ENCODE peak calls at places on chromosomes 3 and 15, in nine cellular contexts. G is endodermal cell, S is dorsolateral prefrontal cortex, R is testis, W is tibial artery, P is astrocyte of the spinal cord, F is natural killer cell, T is fibroblast of villous mesenchyme, H is progenitor cell of endocrine pancreas. Z is an unnamed sample.

GRCh38 chr3:67093315-67093714 is 95.2 kb downstream of the KBTBD8 start:
- DNase-seq in G (no peak), S (no peak), R (no peak), W (no peak), P (no peak), F (no peak), T (no peak), H (no peak), Z (no peak)

GRCh38 chr3:129344540-129345220 is 66.0 kb downstream of the HMCES start:
- DNase-seq in G (peak), S (no peak), R (peak), W (no peak), P (no peak), F (no peak), T (no peak), H (no peak), Z (no peak)

GRCh38 chr3:194212869-194213320 is 76.9 kb downstream of the HES1 start:
- DNase-seq in G (peak), S (no peak), R (no peak), W (no peak), P (no peak), F (no peak), T (no peak), H (no peak), Z (no peak)

GRCh38 chr3:30774062-30774461 is 120.4 kb downstream of the GADL1 start:
- DNase-seq in G (no peak), S (no peak), R (no peak), W (no peak), P (no peak), F (no peak), T (no peak), H (no peak), Z (no peak)

GRCh38 chr15:48718646-48719045 is 73.1 kb upstream of the FBN1 start:
- DNase-seq in G (no peak), S (no peak), R (no peak), W (peak), P (peak), F (no peak), T (peak), H (no peak), Z (no peak)

GRCh38 chr15:73924258-73924921 is 1.9 kb upstream of the LOXL1 start:
- DNase-seq in G (peak), S (no peak), R (no peak), W (peak), P (peak), F (no peak), T (peak), H (no peak), Z (peak)

GRCh38 chr3:32432045-32432710 is 40.5 kb downstream of the CMTM7 start:
- DNase-seq in G (no peak), S (no peak), R (no peak), W (no peak), P (no peak), F (no peak), T (no peak), H (no peak), Z (no peak)

GRCh38 chr15:84826369-84826823 is 9.2 kb downstream of the ALPK3 start:
- DNase-seq in G (peak), S (no peak), R (no peak), W (peak), P (peak), F (no peak), T (no peak), H (no peak), Z (peak)

GRCh38 chr3:66353530-66353929 is 132.7 kb downstream of the SLC25A26 start:
- DNase-seq in G (no peak), S (no peak), R (no peak), W (no peak), P (peak), F (no peak), T (peak), H (no peak), Z (no peak)

GRCh38 chr3:44495636-44496415 is 18.4 kb upstream of the ZNF445 start:
- DNase-seq in G (no peak), S (no peak), R (no peak), W (no peak), P (no peak), F (no peak), T (no peak), H (no peak), Z (no peak)

GRCh38 chr15:66706225-66706732 is 4.2 kb downstream of the SMAD6 start:
- DNase-seq in G (peak), S (no peak), R (peak), W (no peak), P (no peak), F (no peak), T (no peak), H (no peak), Z (no peak)

GRCh38 chr3:25572919-25573385 is 91.8 kb downstream of the TOP2B start:
- DNase-seq in G (no peak), S (peak), R (no peak), W (no peak), P (peak), F (no peak), T (peak), H (no peak), Z (peak)

GRCh38 chr3:183710231-183710630 is 12.6 kb downstream of the YEATS2 start:
- DNase-seq in G (no peak), S (no peak), R (no peak), W (no peak), P (no peak), F (no peak), T (no peak), H (no peak), Z (no peak)

GRCh38 chr15:41816788-41817187 is 11.1 kb upstream of the JMJD7 start:
- DNase-seq in G (no peak), S (no peak), R (no peak), W (no peak), P (no peak), F (no peak), T (no peak), H (no peak), Z (no peak)

GRCh38 chr3:52278510-52279069 is at the start of gene WDR82:
- DNase-seq in G (peak), S (peak), R (peak), W (peak), P (peak), F (peak), T (peak), H (peak), Z (peak)
- TF ChIP-seq CTCF in G (peak), S (peak), R (peak), W (peak), P (peak), F (no peak), T (peak), H (peak), Z (peak)

GRCh38 chr3:14879161-14879888 is 60.6 kb downstream of the FGD5 start:
- DNase-seq in G (peak), S (no peak), R (no peak), W (no peak), P (peak), F (no peak), T (peak), H (no peak), Z (peak)
- TF ChIP-seq CTCF in G (no peak), S (no peak), R (no peak), W (no peak), P (no peak), F (no peak), T (no peak), H (no peak), Z (no peak)

GRCh38 chr3:51799879-51800757 is 21.1 kb upstream of the IQCF6 start:
- DNase-seq in G (peak), S (no peak), R (peak), W (no peak), P (peak), F (no peak), T (peak), H (no peak), Z (peak)

GRCh38 chr3:51798561-51798960 is 19.5 kb upstream of the IQCF6 start:
- DNase-seq in G (peak), S (no peak), R (no peak), W (no peak), P (no peak), F (no peak), T (no peak), H (no peak), Z (no peak)

GRCh38 chr3:51796859-51797258 is 17.8 kb upstream of the IQCF6 start:
- DNase-seq in G (no peak), S (no peak), R (no peak), W (no peak), P (no peak), F (no peak), T (no peak), H (no peak), Z (no peak)

GRCh38 chr3:51800758-51801140 is 21.7 kb upstream of the IQCF6 start:
- DNase-seq in G (peak), S (no peak), R (no peak), W (no peak), P (no peak), F (no peak), T (no peak), H (no peak), Z (no peak)

DNA sequence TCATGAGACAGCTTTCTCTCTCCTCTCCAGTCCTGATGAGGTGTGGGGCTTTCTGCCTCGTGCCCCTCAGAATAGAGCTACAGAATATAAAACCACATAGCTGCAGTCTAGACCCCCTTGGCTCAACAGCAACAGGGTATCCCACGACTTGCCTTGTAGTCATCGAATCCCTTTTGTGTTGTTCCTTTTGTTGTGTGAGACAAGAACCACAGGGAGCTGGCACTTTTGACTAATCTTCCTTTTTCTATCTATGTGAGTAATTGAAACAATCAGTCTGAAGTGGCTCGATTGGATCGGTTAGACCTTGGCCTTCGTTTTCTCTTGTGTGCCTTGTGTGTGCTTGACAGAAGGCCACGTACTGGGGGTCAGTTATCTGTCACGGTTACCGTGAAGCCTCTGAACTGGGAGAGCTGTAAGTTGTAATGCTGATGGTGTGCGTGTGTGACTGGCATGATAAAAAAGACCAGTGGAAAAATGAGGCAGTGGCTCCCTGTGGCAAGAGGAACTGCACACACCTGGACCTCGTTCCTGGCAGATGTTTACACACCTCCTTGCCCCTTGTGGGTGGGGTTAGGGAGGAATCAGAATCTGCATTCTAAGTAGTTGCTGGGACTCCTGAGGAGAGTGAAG is 23.2 kb upstream of the IQCF6 start:
- DNase-seq in G (peak), S (no peak), R (no peak), W (no peak), P (no peak), F (no peak), T (no peak), H (no peak), Z (no peak)
- TF ChIP-seq CTCF in G (no peak), S (no peak), R (no peak), W (no peak), P (no peak), F (no peak), T (no peak), H (no peak), Z (no peak)

DNA sequence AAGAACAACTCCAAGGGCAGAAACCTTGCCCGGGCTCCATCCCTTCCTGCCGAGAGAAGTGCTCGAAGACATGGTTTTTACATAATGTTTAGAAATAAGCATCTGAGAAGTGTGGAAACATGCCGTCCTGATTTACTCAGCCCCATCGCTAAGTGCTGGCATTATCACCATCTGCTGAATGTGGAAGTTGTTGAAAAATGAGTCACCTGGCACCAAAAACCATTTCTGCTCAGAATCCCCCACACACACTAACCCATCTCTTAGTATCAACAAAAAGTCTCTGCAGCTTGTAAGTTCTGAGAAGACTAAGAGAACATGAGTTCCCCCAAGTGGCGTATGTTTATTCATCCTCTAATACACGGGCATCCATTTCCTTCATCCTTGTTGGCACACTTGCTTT is 51.0 kb upstream of the ARL8B start:
- DNase-seq in G (no peak), S (no peak), R (no peak), W (no peak), P (peak), F (no peak), T (peak), H (no peak), Z (peak)
- TF ChIP-seq CTCF in G (no peak), S (no peak), R (no peak), W (no peak), P (peak), F (no peak), T (peak), H (no peak), Z (no peak)

GRCh38 chr3:195540526-195540925 is 2.6 kb downstream of the PPP1R2 start:
- DNase-seq in G (no peak), S (no peak), R (no peak), W (no peak), P (no peak), F (no peak), T (no peak), H (no peak), Z (no peak)
- TF ChIP-seq CTCF in G (no peak), S (no peak), R (no peak), W (no peak), P (no peak), F (no peak), T (no peak), H (no peak), Z (no peak)

GRCh38 chr3:148075829-148076716 is 621.6 kb upstream of the AGTR1 start:
- DNase-seq in G (peak), S (no peak), R (peak), W (no peak), P (peak), F (no peak), T (peak), H (no peak), Z (peak)
- TF ChIP-seq CTCF in G (peak), S (peak), R (no peak), W (peak), P (peak), F (no peak), T (peak), H (peak), Z (peak)

DNA sequence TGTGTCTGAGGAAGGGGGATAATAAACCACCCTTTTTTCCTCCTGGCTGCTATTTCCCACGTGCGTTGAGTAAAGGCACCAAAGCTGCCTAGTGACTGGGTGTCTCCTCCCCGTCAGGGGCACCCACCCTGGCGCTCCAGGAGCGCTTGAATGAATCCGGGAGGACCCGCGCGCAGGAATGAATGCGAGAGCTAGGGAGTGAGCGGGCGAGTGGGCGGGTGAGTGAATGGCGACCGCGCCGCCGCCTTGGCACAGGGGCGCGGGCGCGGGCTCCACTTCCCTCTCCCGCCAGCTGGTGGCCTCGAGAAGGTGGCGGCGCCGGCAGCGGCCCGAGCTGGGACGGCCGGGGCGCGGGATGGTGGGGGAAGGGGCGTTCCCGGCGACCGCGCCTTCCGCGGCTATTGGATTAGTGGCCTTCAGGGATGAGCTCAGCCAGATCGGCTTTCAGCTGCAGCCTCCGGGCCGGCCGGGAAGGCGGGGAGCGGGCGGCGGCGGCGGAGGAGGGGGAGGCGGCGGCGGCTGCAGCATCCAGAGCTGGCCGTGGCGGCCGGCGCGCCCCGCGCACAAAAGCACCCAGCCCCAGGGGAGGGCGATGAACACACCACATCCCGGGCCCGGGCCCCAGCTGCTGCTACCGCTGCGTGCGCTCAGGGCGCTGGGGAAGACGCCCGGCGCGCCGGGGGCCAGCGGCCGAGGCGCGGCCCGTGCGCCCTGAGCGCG is at the start of gene SPSB4:
- DNase-seq in G (peak), S (peak), R (peak), W (peak), P (peak), F (no peak), T (peak), H (peak), Z (peak)
- TF ChIP-seq CTCF in G (peak), S (no peak), R (no peak), W (peak), P (peak), F (no peak), T (no peak), H (peak), Z (peak)

GRCh38 chr3:46878796-46879436 is 1.4 kb downstream of the PTH1R start:
- DNase-seq in G (peak), S (no peak), R (no peak), W (no peak), P (no peak), F (no peak), T (no peak), H (no peak), Z (no peak)
- TF ChIP-seq CTCF in G (peak), S (no peak), R (no peak), W (no peak), P (no peak), F (no peak), T (no peak), H (no peak), Z (no peak)